ENCODE peak calls at places on chromosomes 13 and 19, in seven cellular contexts. A, J, F, X, D, I and M are unnamed samples.

GRCh38 chr19:34487651-34488051 is 6.1 kb downstream of the WTIP start:
- DNase-seq in A (no peak), J (no peak), F (no peak), X (no peak), D (no peak), I (no peak), M (no peak)

GRCh38 chr13:22596157-22596863 is 584.5 kb upstream of the SGCG start:
- DNase-seq in A (no peak), J (no peak), F (no peak), X (no peak), D (no peak), I (no peak), M (no peak)

GRCh38 chr19:17966497-17967257 is at the start of gene KCNN1:
- DNase-seq in A (no peak), J (no peak), F (no peak), X (no peak), D (no peak), I (no peak), M (no peak)

GRCh38 chr19:44925114-44925891 is 10.9 kb downstream of the APOC1 start:
- DNase-seq in A (no peak), J (peak), F (peak), X (peak), D (no peak), I (no peak), M (no peak)

GRCh38 chr13:42333613-42334328 is 61.8 kb downstream of the AKAP11 start:
- DNase-seq in A (no peak), J (no peak), F (peak), X (no peak), D (peak), I (no peak), M (peak)

GRCh38 chr13:80235131-80235530 is 105.8 kb downstream of the SPRY2 start:
- DNase-seq in A (no peak), J (no peak), F (peak), X (no peak), D (no peak), I (no peak), M (no peak)

GRCh38 chr19:28437390-28438346 is 775.3 kb downstream of the UQCRFS1 start:
- DNase-seq in A (no peak), J (no peak), F (no peak), X (no peak), D (no peak), I (no peak), M (no peak)

GRCh38 chr19:43639507-43640423 is at the start of gene CADM4:
- DNase-seq in A (peak), J (no peak), F (no peak), X (peak), D (no peak), I (no peak), M (peak)

GRCh38 chr19:32308436-32309077 is 36.9 kb upstream of the ZNF507 start:
- DNase-seq in A (no peak), J (no peak), F (no peak), X (no peak), D (no peak), I (no peak), M (no peak)

GRCh38 chr19:10518444-10519361 is 1.5 kb upstream of the S1PR5 start:
- DNase-seq in A (no peak), J (no peak), F (no peak), X (no peak), D (no peak), I (no peak), M (no peak)

GRCh38 chr13:31761951-31762350 is 22.6 kb downstream of the RXFP2 start:
- DNase-seq in A (no peak), J (no peak), F (peak), X (no peak), D (no peak), I (no peak), M (no peak)

GRCh38 chr13:79662882-79663281 is 181.9 kb downstream of the NDFIP2 start:
- DNase-seq in A (no peak), J (no peak), F (no peak), X (peak), D (no peak), I (no peak), M (no peak)

GRCh38 chr19:35712910-35713845 is 4.6 kb upstream of the KMT2B start:
- DNase-seq in A (peak), J (peak), F (no peak), X (no peak), D (peak), I (peak), M (no peak)

GRCh38 chr13:51241720-51242119 is 19.5 kb downstream of the FAM124A start:
- DNase-seq in A (no peak), J (no peak), F (no peak), X (no peak), D (no peak), I (no peak), M (no peak)

GRCh38 chr13:46341112-46341711 is 45.8 kb downstream of the RUBCNL start:
- DNase-seq in A (no peak), J (no peak), F (peak), X (no peak), D (peak), I (no peak), M (no peak)

GRCh38 chr19:52542984-52543664 is 15.7 kb downstream of the ZNF808 start:
- DNase-seq in A (no peak), J (no peak), F (no peak), X (no peak), D (peak), I (no peak), M (no peak)